ENCODE peak calls at places on chromosomes 1 and 21, in four cellular contexts. R is K562, N is GM12878, M is H1. Y is an unnamed sample.

GRCh38 chr1:35447278-35447677 is 109.9 kb downstream of the KIAA0319L start:
- DNase-seq in R (no peak), N (no peak), M (no peak), Y (no peak)

GRCh38 chr1:198667186-198667585 is 28.3 kb downstream of the PTPRC start:
- DNase-seq in R (no peak), N (no peak), M (no peak), Y (no peak)

GRCh38 chr1:235366286-235366685 is 941 bp upstream of the TBCE start:
- DNase-seq in R (peak), N (no peak), M (no peak), Y (no peak)

GRCh38 chr1:7207875-7208646 is 422.8 kb downstream of the CAMTA1 start:
- DNase-seq in R (peak), N (no peak), M (peak), Y (peak)

GRCh38 chr1:94093996-94094395 is 27.0 kb downstream of the ABCA4 start:
- DNase-seq in R (no peak), N (no peak), M (no peak), Y (no peak)

GRCh38 chr21:31893841-31894240 is 21.0 kb downstream of the HUNK start:
- DNase-seq in R (no peak), N (no peak), M (no peak), Y (no peak)

GRCh38 chr21:45064618-45065399 is 9.6 kb upstream of the ADARB1 start:
- DNase-seq in R (no peak), N (no peak), M (no peak), Y (no peak)

GRCh38 chr1:4699724-4700301 is 45.4 kb downstream of the AJAP1 start:
- DNase-seq in R (no peak), N (no peak), M (no peak), Y (no peak)

GRCh38 chr1:233704882-233705723 is 91.2 kb downstream of the KCNK1 start:
- DNase-seq in R (no peak), N (no peak), M (no peak), Y (no peak)

GRCh38 chr1:26788515-26788785 is 700 bp downstream of the PIGV start:
- DNase-seq in R (no peak), N (no peak), M (no peak), Y (no peak)

GRCh38 chr1:31795801-31796621 is 19.8 kb downstream of the SPOCD1 start:
- DNase-seq in R (peak), N (no peak), M (no peak), Y (no peak)

GRCh38 chr1:68470388-68470970 is 20.7 kb upstream of the RPE65 start:
- DNase-seq in R (peak), N (no peak), M (no peak), Y (peak)

GRCh38 chr1:12528021-12528852 is 89.8 kb downstream of the DHRS3 start:
- DNase-seq in R (peak), N (no peak), M (no peak), Y (peak)

GRCh38 chr1:230189276-230190183 is 122.5 kb downstream of the GALNT2 start:
- DNase-seq in R (no peak), N (no peak), M (no peak), Y (no peak)

DNA sequence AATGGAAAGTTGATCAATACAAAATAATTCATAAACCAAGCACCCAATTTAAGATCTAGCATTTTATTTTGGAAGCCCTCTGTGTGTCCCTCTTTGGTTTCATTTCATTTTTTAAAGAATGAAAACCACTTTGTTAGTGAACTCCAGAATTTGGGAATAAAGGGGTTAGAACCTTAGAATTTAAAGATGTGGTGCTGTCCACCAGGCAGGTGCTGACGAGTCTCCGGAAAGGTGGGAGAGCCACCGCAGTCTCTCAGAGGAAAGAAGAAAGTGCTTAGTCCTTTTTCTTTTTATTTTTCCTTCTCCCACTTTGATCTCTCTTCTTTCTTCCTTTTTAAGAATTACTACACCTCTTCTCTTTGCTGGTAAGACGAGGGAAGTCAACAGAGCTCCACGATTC is 20.5 kb upstream of the HIVEP3 start:
- DNase-seq in R (no peak), N (no peak), M (no peak), Y (no peak)
- TF ChIP-seq HDAC6 in R (no peak), N (no peak), M (no peak), Y (no peak)

DNA sequence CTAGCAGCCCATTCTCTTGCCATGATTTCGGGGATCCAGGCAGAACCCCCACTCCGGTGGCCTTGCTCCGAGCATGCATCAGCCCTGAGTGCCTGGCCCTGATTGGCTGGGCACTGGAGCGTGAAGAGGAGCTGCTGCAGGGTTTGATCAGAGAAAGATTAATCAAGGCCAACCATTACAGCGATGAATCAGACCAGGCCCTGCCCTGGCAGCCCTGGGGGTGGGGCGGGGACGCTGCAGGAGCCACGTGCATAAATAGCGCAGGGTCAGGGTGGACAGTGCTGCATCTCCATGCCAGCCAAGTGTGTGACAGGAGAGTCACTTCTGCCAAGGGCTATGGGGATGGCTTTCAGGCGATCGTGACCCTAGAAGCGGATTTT is 3.4 kb upstream of the FAM131C start:
- DNase-seq in R (no peak), N (no peak), M (no peak), Y (no peak)
- TF ChIP-seq HDAC6 in R (no peak), N (no peak), M (no peak), Y (no peak)

GRCh38 chr1:172824199-172824598 is 165.3 kb downstream of the FASLG start:
- DNase-seq in R (no peak), N (no peak), M (no peak), Y (no peak)
- TF ChIP-seq HDAC6 in R (no peak), N (no peak), M (no peak), Y (no peak)

GRCh38 chr1:204574856-204575145 is 58.6 kb downstream of the MDM4 start:
- DNase-seq in R (no peak), N (no peak), M (no peak), Y (no peak)
- TF ChIP-seq HDAC6 in R (no peak), N (no peak), M (no peak), Y (no peak)

GRCh38 chr1:11383553-11384169 is 95.3 kb upstream of the DISP3 start:
- DNase-seq in R (no peak), N (no peak), M (no peak), Y (no peak)
- TF ChIP-seq HDAC6 in R (no peak), N (no peak), M (no peak), Y (no peak)

GRCh38 chr1:20528221-20528620 is 20.3 kb upstream of the MUL1 start:
- DNase-seq in R (no peak), N (no peak), M (no peak), Y (no peak)

GRCh38 chr1:20530901-20531300 is 21.5 kb upstream of the FAM43B start:
- DNase-seq in R (no peak), N (no peak), M (no peak), Y (no peak)

GRCh38 chr1:20533635-20534034 is 18.7 kb upstream of the FAM43B start:
- DNase-seq in R (no peak), N (no peak), M (no peak), Y (no peak)

GRCh38 chr1:20526267-20526666 is 18.3 kb upstream of the MUL1 start:
- DNase-seq in R (no peak), N (no peak), M (no peak), Y (no peak)

GRCh38 chr1:20530261-20530660 is 22.1 kb upstream of the FAM43B start:
- DNase-seq in R (peak), N (no peak), M (no peak), Y (no peak)
- TF ChIP-seq HDAC6 in R (no peak), N (no peak), M (no peak), Y (no peak)